ENCODE peak calls at places on chromosomes 13 and 19, in seven cellular contexts. H is astrocyte of the cerebellum, E is neural crest cell, Q is psoas muscle, V is choroid plexus epithelial cell, T is Calu3, O is IMR-90. Y is an unnamed sample.

GRCh38 chr19:18300930-18301717 is 19.7 kb upstream of the JUND start:
- DNase-seq in Q (peak), V (peak), H (no peak), E (no peak), T (peak), O (peak), Y (no peak)

GRCh38 chr13:31793246-31793645 is 53.9 kb downstream of the RXFP2 start:
- DNase-seq in Q (no peak), H (no peak), O (peak), E (no peak), T (no peak), V (no peak), Y (no peak)

GRCh38 chr19:13398780-13399726 is 107.2 kb downstream of the CACNA1A start:
- DNase-seq in V (peak), T (no peak), O (peak), H (peak), Q (no peak), E (no peak), Y (no peak)

GRCh38 chr19:6735181-6735891 is 2.0 kb downstream of the GPR108 start:
- DNase-seq in E (no peak), Q (no peak), O (no peak), H (no peak), T (no peak), V (peak), Y (no peak)

GRCh38 chr13:38543561-38543960 is 143.3 kb upstream of the FREM2 start:
- DNase-seq in H (peak), T (no peak), O (no peak), E (no peak), V (peak), Q (no peak), Y (peak)

GRCh38 chr19:9808855-9809646 is 9.8 kb downstream of the FBXL12 start:
- DNase-seq in T (no peak), O (no peak), Q (no peak), V (no peak), E (no peak), H (no peak), Y (no peak)

GRCh38 chr19:8618751-8619150 is 8.2 kb upstream of the ADAMTS10 start:
- DNase-seq in V (peak), H (no peak), O (no peak), Q (no peak), T (no peak), E (no peak), Y (no peak)

GRCh38 chr13:109576331-109576813 is 210.0 kb downstream of the IRS2 start:
- DNase-seq in Q (no peak), E (no peak), H (no peak), V (no peak), T (no peak), O (no peak), Y (no peak)

GRCh38 chr13:43307921-43308433 is 284.6 kb downstream of the DNAJC15 start:
- DNase-seq in Q (peak), O (peak), H (peak), V (peak), T (no peak), E (no peak), Y (peak)

GRCh38 chr19:14059093-14059480 is 2.8 kb downstream of the PALM3 start:
- DNase-seq in E (peak), V (no peak), Q (peak), H (no peak), O (no peak), T (no peak), Y (no peak)

GRCh38 chr19:5789886-5790572 is 934 bp downstream of the DUS3L start:
- DNase-seq in E (no peak), O (no peak), H (no peak), T (no peak), V (no peak), Q (no peak), Y (no peak)

GRCh38 chr13:43374621-43375020 is 351.2 kb downstream of the DNAJC15 start:
- DNase-seq in H (peak), O (peak), T (no peak), E (no peak), Q (no peak), V (peak), Y (no peak)

GRCh38 chr19:47006496-47006895 is 13.1 kb upstream of the NPAS1 start:
- DNase-seq in O (no peak), H (no peak), V (no peak), T (no peak), E (no peak), Q (no peak), Y (no peak)

GRCh38 chr13:45409993-45410392 is 8.2 kb downstream of the SLC25A30 start:
- DNase-seq in E (no peak), Q (no peak), V (no peak), T (no peak), H (no peak), O (no peak), Y (no peak)

GRCh38 chr13:100182894-100183490 is 94.1 kb downstream of the PCCA start:
- DNase-seq in Q (no peak), E (no peak), O (no peak), V (no peak), H (no peak), T (no peak), Y (no peak)

GRCh38 chr19:48635966-48636858 is 967 bp downstream of the DBP start:
- DNase-seq in V (no peak), H (no peak), O (no peak), E (no peak), Q (no peak), T (no peak), Y (no peak)

GRCh38 chr13:20127563-20128458 is 33.0 kb downstream of the GJA3 start:
- DNase-seq in O (peak), Q (peak), V (peak), H (no peak), T (peak), E (peak), Y (no peak)

GRCh38 chr13:100106005-100106404 is 17.1 kb downstream of the PCCA start:
- DNase-seq in V (peak), E (no peak), T (no peak), H (no peak), O (peak), Q (no peak), Y (no peak)

GRCh38 chr19:5018224-5019015 is 49.5 kb downstream of the KDM4B start:
- DNase-seq in E (no peak), V (peak), H (peak), T (no peak), Q (no peak), O (peak), Y (no peak)

GRCh38 chr19:46901701-46902401 is 41.1 kb downstream of the ARHGAP35 start:
- DNase-seq in O (peak), E (no peak), H (peak), T (no peak), V (no peak), Q (no peak), Y (peak)

GRCh38 chr19:50705422-50706019 is 14.1 kb downstream of the SHANK1 start:
- DNase-seq in T (peak), H (no peak), O (peak), V (peak), E (peak), Q (no peak), Y (peak)

GRCh38 chr19:34733266-34733825 is 697 bp upstream of the ZNF181 start:
- DNase-seq in T (no peak), V (no peak), H (no peak), E (no peak), O (no peak), Q (peak), Y (no peak)

GRCh38 chr19:29537601-29538000 is 11.8 kb downstream of the VSTM2B start:
- DNase-seq in V (no peak), Q (no peak), T (no peak), O (no peak), H (no peak), E (no peak), Y (no peak)

GRCh38 chr13:49998714-49999624 is 2.1 kb downstream of the TRIM13 start:
- DNase-seq in T (no peak), E (no peak), Q (no peak), H (no peak), V (no peak), O (no peak), Y (no peak)

GRCh38 chr19:56748443-56748842 is 76.9 kb upstream of the ZNF835 start:
- DNase-seq in T (no peak), H (no peak), E (no peak), Q (no peak), V (peak), O (no peak), Y (no peak)
- TF ChIP-seq CTCF in T (no peak), H (no peak), E (peak), Q (peak), V (no peak), O (no peak), Y (peak)

GRCh38 chr13:107099661-107100060 is 531.7 kb upstream of the ARGLU1 start:
- DNase-seq in H (peak), E (no peak), O (peak), Q (no peak), V (peak), T (no peak), Y (no peak)
- TF ChIP-seq CTCF in H (no peak), E (no peak), O (no peak), Q (no peak), V (no peak), T (no peak), Y (no peak)

GRCh38 chr13:73849292-73849691 is 284.9 kb downstream of the KLF12 start:
- DNase-seq in T (no peak), V (peak), Q (no peak), H (peak), O (peak), E (no peak), Y (no peak)
- TF ChIP-seq CTCF in T (no peak), V (peak), Q (peak), H (peak), O (peak), E (peak), Y (peak)

GRCh38 chr13:35481777-35482176 is 5.3 kb upstream of the MAB21L1 start:
- DNase-seq in E (no peak), H (no peak), O (no peak), T (no peak), V (no peak), Q (no peak), Y (no peak)
- TF ChIP-seq CTCF in E (no peak), H (no peak), O (no peak), T (no peak), V (no peak), Q (no peak), Y (no peak)

DNA sequence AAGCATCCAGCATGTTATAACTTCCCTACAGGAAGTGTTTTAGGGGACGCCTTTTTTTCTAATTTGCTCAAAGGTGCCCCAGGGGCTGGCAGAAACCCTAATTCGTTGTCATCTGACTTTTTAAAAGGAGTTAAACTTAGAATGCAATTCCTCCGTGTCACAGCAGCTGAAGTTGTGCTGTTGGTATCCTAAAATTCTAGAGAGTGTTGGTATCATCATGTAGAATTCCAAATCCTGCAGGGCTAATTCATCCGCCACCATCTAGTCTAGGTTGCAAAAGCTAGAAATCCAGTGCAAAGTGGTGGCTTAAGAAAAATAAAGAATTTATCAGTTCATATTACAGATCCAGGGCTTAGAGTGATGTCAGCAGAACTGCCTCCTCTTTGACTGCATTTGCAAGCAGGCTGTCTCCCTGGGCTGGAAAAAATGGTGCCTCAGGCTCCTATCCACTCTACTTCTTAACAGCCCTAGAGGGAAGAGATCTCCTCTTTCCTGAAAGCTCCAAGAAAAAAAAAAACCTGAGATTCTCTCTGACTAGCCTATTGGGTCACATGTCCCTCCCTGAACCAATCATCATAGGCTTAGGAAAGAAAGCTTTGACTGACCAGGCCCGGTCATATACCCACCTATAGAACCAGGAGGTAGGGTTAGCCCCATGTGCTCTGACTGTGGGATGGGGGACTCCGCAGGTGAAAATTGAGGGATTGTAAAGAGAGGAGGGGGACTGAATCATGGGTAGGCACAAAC is 73.0 kb downstream of the MAP4K1 start:
- DNase-seq in O (peak), E (no peak), V (peak), T (no peak), Q (no peak), H (peak), Y (no peak)
- TF ChIP-seq CTCF in O (peak), E (peak), V (no peak), T (peak), Q (no peak), H (no peak), Y (peak)